ENCODE peak calls at places on chromosomes 4 and X, in four cellular contexts. One of them, this sample, is unnamed.

GRCh38 chr4:80070880-80071620 is 2.0 kb downstream of the ANTXR2 start:
- DNase-seq in breast epithelium: no peak
- DNase-seq in suprapubic skin: no peak
- DNase-seq in SK-N-MC: no peak
- DNase-seq in this sample: no peak

GRCh38 chrX:10529344-10529743 is 91.0 kb downstream of the MID1 start:
- DNase-seq in suprapubic skin: no peak
- DNase-seq in breast epithelium: no peak
- DNase-seq in SK-N-MC: no peak
- DNase-seq in this sample: no peak

GRCh38 chr4:139562839-139563238 is 6.8 kb upstream of the SETD7 start:
- DNase-seq in breast epithelium: no peak
- DNase-seq in SK-N-MC: no peak
- DNase-seq in suprapubic skin: no peak
- DNase-seq in this sample: no peak

GRCh38 chrX:19514791-19515614 is at the start of gene MAP3K15:
- DNase-seq in suprapubic skin: no peak
- DNase-seq in SK-N-MC: no peak
- DNase-seq in breast epithelium: no peak
- DNase-seq in this sample: peak; percentile 33

GRCh38 chr4:188161167-188161566 is 21.9 kb downstream of the TRIML1 start:
- DNase-seq in suprapubic skin: no peak
- DNase-seq in breast epithelium: no peak
- DNase-seq in SK-N-MC: no peak
- DNase-seq in this sample: no peak

GRCh38 chr4:91280551-91281290 is 1023.0 kb upstream of the GRID2 start:
- DNase-seq in suprapubic skin: no peak
- DNase-seq in breast epithelium: no peak
- DNase-seq in SK-N-MC: no peak
- DNase-seq in this sample: no peak

GRCh38 chr4:72305080-72305479 is 263.9 kb downstream of the ADAMTS3 start:
- DNase-seq in suprapubic skin: no peak
- DNase-seq in SK-N-MC: no peak
- DNase-seq in breast epithelium: no peak
- DNase-seq in this sample: no peak

GRCh38 chrX:42189601-42190000 is 266.2 kb upstream of the CASK start:
- DNase-seq in suprapubic skin: no peak
- DNase-seq in SK-N-MC: no peak
- DNase-seq in breast epithelium: no peak
- DNase-seq in this sample: no peak

GRCh38 chr4:136927172-136927571 is 605.1 kb downstream of the PCDH18 start:
- DNase-seq in SK-N-MC: no peak
- DNase-seq in breast epithelium: no peak
- DNase-seq in suprapubic skin: no peak
- DNase-seq in this sample: no peak

GRCh38 chr4:189305500-189305899 is 635.2 kb upstream of the FRG1 start:
- DNase-seq in SK-N-MC: no peak
- DNase-seq in suprapubic skin: no peak
- DNase-seq in breast epithelium: no peak
- DNase-seq in this sample: no peak

GRCh38 chrX:74133156-74133796 is 170.7 kb upstream of the ZCCHC13 start:
- DNase-seq in SK-N-MC: peak; percentile 32
- DNase-seq in suprapubic skin: no peak
- DNase-seq in breast epithelium: no peak
- DNase-seq in this sample: peak; percentile 19

GRCh38 chrX:150680974-150681373 is 12.2 kb upstream of the MTMR1 start:
- DNase-seq in suprapubic skin: no peak
- DNase-seq in breast epithelium: no peak
- DNase-seq in SK-N-MC: no peak
- DNase-seq in this sample: no peak

GRCh38 chrX:120446503-120446902 is 22.6 kb downstream of the LAMP2 start:
- DNase-seq in breast epithelium: no peak
- DNase-seq in SK-N-MC: no peak
- DNase-seq in suprapubic skin: no peak
- DNase-seq in this sample: no peak

GRCh38 chrX:69387559-69388487 is 116.3 kb upstream of the NALF2 start:
- DNase-seq in SK-N-MC: no peak
- DNase-seq in suprapubic skin: no peak
- DNase-seq in breast epithelium: no peak
- DNase-seq in this sample: peak; percentile 50

GRCh38 chr4:55127521-55127920 is 2.1 kb upstream of the KDR start:
- DNase-seq in SK-N-MC: no peak
- DNase-seq in breast epithelium: no peak
- DNase-seq in suprapubic skin: no peak
- DNase-seq in this sample: no peak

GRCh38 chr4:3386486-3386885 is 55.3 kb upstream of the HGFAC start:
- DNase-seq in SK-N-MC: no peak
- DNase-seq in suprapubic skin: no peak
- DNase-seq in breast epithelium: no peak
- DNase-seq in this sample: no peak

GRCh38 chr4:110516106-110516922 is 40.4 kb downstream of the ENPEP start:
- DNase-seq in SK-N-MC: no peak
- DNase-seq in suprapubic skin: no peak
- DNase-seq in breast epithelium: peak; percentile 73
- DNase-seq in this sample: no peak

GRCh38 chr4:117434424-117434823 is 349.0 kb upstream of the TRAM1L1 start:
- DNase-seq in suprapubic skin: no peak
- DNase-seq in SK-N-MC: no peak
- DNase-seq in breast epithelium: no peak
- DNase-seq in this sample: no peak

GRCh38 chrX:13545731-13546130 is 23.7 kb upstream of the EGFL6 start:
- DNase-seq in suprapubic skin: no peak
- DNase-seq in SK-N-MC: no peak
- DNase-seq in breast epithelium: no peak
- DNase-seq in this sample: no peak

GRCh38 chr4:1060646-1061371 is 49.4 kb downstream of the FGFRL1 start:
- DNase-seq in SK-N-MC: no peak
- DNase-seq in suprapubic skin: peak; percentile 37
- DNase-seq in breast epithelium: peak; percentile 40
- DNase-seq in this sample: no peak

GRCh38 chr4:122759639-122760310 is 27.3 kb downstream of the BBS12 start:
- DNase-seq in suprapubic skin: no peak
- DNase-seq in SK-N-MC: no peak
- DNase-seq in breast epithelium: no peak
- DNase-seq in this sample: no peak

GRCh38 chr4:176794151-176794550 is 1.4 kb upstream of the VEGFC start:
- DNase-seq in SK-N-MC: no peak
- DNase-seq in breast epithelium: no peak
- DNase-seq in suprapubic skin: no peak
- DNase-seq in this sample: no peak

GRCh38 chrX:63784902-63785692 is at the start of gene ARHGEF9:
- DNase-seq in suprapubic skin: no peak
- DNase-seq in SK-N-MC: no peak
- DNase-seq in breast epithelium: no peak
- DNase-seq in this sample: peak; percentile 10

GRCh38 chr4:26474551-26474950 is 15.7 kb downstream of the CCKAR start:
- DNase-seq in suprapubic skin: no peak
- DNase-seq in SK-N-MC: no peak
- DNase-seq in breast epithelium: no peak
- DNase-seq in this sample: no peak

GRCh38 chr4:77190053-77190452 is 33.0 kb downstream of the CCNG2 start:
- DNase-seq in breast epithelium: no peak
- DNase-seq in SK-N-MC: no peak
- DNase-seq in suprapubic skin: no peak
- DNase-seq in this sample: no peak

GRCh38 chr4:7042697-7043464 is at the start of gene TADA2B:
- DNase-seq in breast epithelium: peak; percentile 97
- DNase-seq in SK-N-MC: peak; percentile 1
- DNase-seq in suprapubic skin: peak; percentile 98
- DNase-seq in this sample: peak; percentile 98
- TF ChIP-seq POLR2AphosphoS5 in breast epithelium: peak; percentile 63
- TF ChIP-seq POLR2AphosphoS5 in SK-N-MC: no peak
- TF ChIP-seq POLR2AphosphoS5 in suprapubic skin: no peak
- TF ChIP-seq POLR2AphosphoS5 in this sample: no peak

GRCh38 chr4:25297528-25298242 is 14.9 kb upstream of the ZCCHC4 start:
- DNase-seq in SK-N-MC: no peak
- DNase-seq in breast epithelium: no peak
- DNase-seq in suprapubic skin: no peak
- DNase-seq in this sample: no peak
- TF ChIP-seq POLR2AphosphoS5 in SK-N-MC: no peak
- TF ChIP-seq POLR2AphosphoS5 in breast epithelium: no peak
- TF ChIP-seq POLR2AphosphoS5 in suprapubic skin: no peak
- TF ChIP-seq POLR2AphosphoS5 in this sample: no peak

DNA sequence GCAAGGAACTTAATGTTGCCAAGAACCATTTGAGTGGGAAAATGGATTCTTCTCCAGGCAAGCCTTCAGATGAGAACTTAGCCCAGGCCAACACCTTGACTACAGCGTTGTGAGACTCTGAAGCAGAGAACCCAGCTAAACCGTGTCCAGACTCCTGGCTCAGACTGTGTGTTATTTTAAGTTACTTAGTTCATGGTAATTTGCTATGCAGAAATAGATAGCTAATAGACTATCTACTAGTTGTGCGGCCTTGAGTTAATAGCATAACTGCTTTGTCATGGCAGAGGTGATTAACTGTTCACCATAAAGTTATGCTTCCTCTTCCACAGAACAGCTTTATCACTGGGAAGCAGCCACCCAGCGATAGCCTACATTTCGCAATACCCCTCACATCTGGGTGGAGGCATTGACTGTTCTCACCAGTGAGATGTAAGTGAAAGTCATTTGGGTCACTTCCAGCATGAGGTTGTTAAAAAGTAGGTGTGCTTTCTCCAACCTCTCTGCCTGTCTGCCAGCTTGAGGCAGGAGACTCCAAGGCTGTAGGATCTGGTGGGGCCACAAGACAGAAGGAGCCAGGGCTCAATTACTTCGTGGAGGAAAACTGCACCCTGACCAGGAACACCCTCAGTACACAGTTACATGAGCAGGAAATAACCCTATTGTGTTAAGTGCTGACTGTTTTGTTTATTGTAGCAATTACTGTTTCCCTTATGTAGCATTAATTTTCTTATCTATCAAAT is 94.2 kb downstream of the GPAT3 start:
- DNase-seq in suprapubic skin: no peak
- DNase-seq in breast epithelium: no peak
- DNase-seq in SK-N-MC: peak; percentile 80
- DNase-seq in this sample: no peak
- TF ChIP-seq POLR2AphosphoS5 in suprapubic skin: no peak
- TF ChIP-seq POLR2AphosphoS5 in breast epithelium: no peak
- TF ChIP-seq POLR2AphosphoS5 in SK-N-MC: no peak
- TF ChIP-seq POLR2AphosphoS5 in this sample: no peak

GRCh38 chr4:124940387-124940786 is 227.9 kb upstream of the ANKRD50 start:
- DNase-seq in breast epithelium: no peak
- DNase-seq in suprapubic skin: no peak
- DNase-seq in SK-N-MC: no peak
- DNase-seq in this sample: no peak
- TF ChIP-seq POLR2AphosphoS5 in breast epithelium: no peak
- TF ChIP-seq POLR2AphosphoS5 in suprapubic skin: no peak
- TF ChIP-seq POLR2AphosphoS5 in SK-N-MC: no peak
- TF ChIP-seq POLR2AphosphoS5 in this sample: no peak

GRCh38 chr4:173448919-173449641 is 50.2 kb upstream of the SCRG1 start:
- DNase-seq in suprapubic skin: no peak
- DNase-seq in breast epithelium: no peak
- DNase-seq in SK-N-MC: no peak
- DNase-seq in this sample: no peak

GRCh38 chr4:173446416-173446815 is 47.5 kb upstream of the SCRG1 start:
- DNase-seq in breast epithelium: no peak
- DNase-seq in SK-N-MC: no peak
- DNase-seq in suprapubic skin: no peak
- DNase-seq in this sample: peak; percentile 7

GRCh38 chr4:173448557-173448918 is 49.6 kb upstream of the SCRG1 start:
- DNase-seq in breast epithelium: no peak
- DNase-seq in SK-N-MC: no peak
- DNase-seq in suprapubic skin: no peak
- DNase-seq in this sample: no peak

GRCh38 chr4:173450281-173450680 is 51.4 kb upstream of the SCRG1 start:
- DNase-seq in SK-N-MC: no peak
- DNase-seq in breast epithelium: no peak
- DNase-seq in suprapubic skin: no peak
- DNase-seq in this sample: no peak

DNA sequence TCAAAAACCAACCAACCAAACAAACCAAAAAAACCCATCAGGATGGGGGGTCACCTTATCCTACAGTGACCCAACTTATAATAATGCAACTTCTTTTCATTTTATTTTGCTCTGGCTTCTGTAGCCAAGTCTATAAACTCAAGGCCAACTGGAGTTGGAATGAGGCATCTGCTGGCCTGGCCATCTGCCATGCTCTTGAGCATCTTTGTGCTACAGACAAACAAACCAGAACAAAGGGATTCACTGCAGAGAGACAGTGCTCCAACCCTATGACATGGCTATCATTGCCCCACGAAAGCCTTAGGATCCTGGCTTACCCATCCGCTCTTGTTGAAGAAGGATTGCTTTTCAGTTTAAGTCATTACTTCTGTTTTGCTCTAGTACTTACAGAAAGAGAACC is 49.2 kb upstream of the SCRG1 start:
- DNase-seq in SK-N-MC: no peak
- DNase-seq in suprapubic skin: no peak
- DNase-seq in breast epithelium: no peak
- DNase-seq in this sample: no peak
- TF ChIP-seq POLR2AphosphoS5 in SK-N-MC: no peak
- TF ChIP-seq POLR2AphosphoS5 in suprapubic skin: no peak
- TF ChIP-seq POLR2AphosphoS5 in breast epithelium: no peak
- TF ChIP-seq POLR2AphosphoS5 in this sample: no peak

GRCh38 chr4:31375936-31376335 is 655.8 kb downstream of the PCDH7 start:
- DNase-seq in SK-N-MC: no peak
- DNase-seq in breast epithelium: no peak
- DNase-seq in suprapubic skin: no peak
- DNase-seq in this sample: no peak
- TF ChIP-seq POLR2AphosphoS5 in SK-N-MC: no peak
- TF ChIP-seq POLR2AphosphoS5 in breast epithelium: no peak
- TF ChIP-seq POLR2AphosphoS5 in suprapubic skin: no peak
- TF ChIP-seq POLR2AphosphoS5 in this sample: no peak

GRCh38 chr4:15006416-15007024 is 4.2 kb downstream of the CPEB2 start:
- DNase-seq in SK-N-MC: no peak
- DNase-seq in breast epithelium: no peak
- DNase-seq in suprapubic skin: no peak
- DNase-seq in this sample: no peak

GRCh38 chr4:15003441-15003890 is 1.2 kb downstream of the CPEB2 start:
- DNase-seq in breast epithelium: peak; percentile 62
- DNase-seq in suprapubic skin: peak; percentile 82
- DNase-seq in SK-N-MC: no peak
- DNase-seq in this sample: peak; percentile 31

GRCh38 chr4:15003891-15004700 is 1.8 kb downstream of the CPEB2 start:
- DNase-seq in breast epithelium: no peak
- DNase-seq in SK-N-MC: no peak
- DNase-seq in suprapubic skin: peak; percentile 82
- DNase-seq in this sample: peak; percentile 11

GRCh38 chr4:15005474-15006115 is 3.3 kb downstream of the CPEB2 start:
- DNase-seq in SK-N-MC: no peak
- DNase-seq in suprapubic skin: no peak
- DNase-seq in breast epithelium: no peak
- DNase-seq in this sample: no peak

GRCh38 chr4:15004701-15005301 is 2.5 kb downstream of the CPEB2 start:
- DNase-seq in breast epithelium: peak; percentile 87
- DNase-seq in suprapubic skin: peak; percentile 93
- DNase-seq in SK-N-MC: no peak
- DNase-seq in this sample: peak; percentile 21
- TF ChIP-seq POLR2AphosphoS5 in breast epithelium: no peak
- TF ChIP-seq POLR2AphosphoS5 in suprapubic skin: peak; percentile 45
- TF ChIP-seq POLR2AphosphoS5 in SK-N-MC: no peak
- TF ChIP-seq POLR2AphosphoS5 in this sample: peak; percentile 48

This sample was measured in GM12892.